ENCODE peak calls at places on chromosomes 7 and 10, in six cellular contexts. E, Z, G, R, B and V are unnamed samples.

GRCh38 chr10:73894245-73894971 is 16.5 kb upstream of the PLAU start:
- DNase-seq in E (no peak), B (no peak), Z (no peak), R (no peak), G (no peak), V (no peak)

GRCh38 chr10:103715430-103715829 is 139.9 kb downstream of the SH3PXD2A start:
- DNase-seq in R (no peak), E (no peak), G (no peak), Z (no peak), B (no peak), V (no peak)

GRCh38 chr7:131633342-131633843 is 77.0 kb upstream of the PODXL start:
- DNase-seq in E (no peak), Z (no peak), R (no peak), G (peak), B (no peak), V (no peak)

GRCh38 chr10:63670291-63670898 is 149.2 kb downstream of the REEP3 start:
- DNase-seq in R (no peak), Z (no peak), G (no peak), E (no peak), B (no peak), V (no peak)

GRCh38 chr10:131902211-131902610 is 1.4 kb downstream of the PPP2R2D start:
- DNase-seq in E (no peak), Z (no peak), R (no peak), G (peak), B (no peak), V (no peak)

GRCh38 chr10:102450374-102451104 is 804 bp downstream of the C10orf95 start:
- DNase-seq in G (peak), R (peak), E (peak), Z (peak), B (peak), V (peak)

GRCh38 chr7:144027974-144028373 is 20.8 kb upstream of the OR2A5 start:
- DNase-seq in G (no peak), R (no peak), E (no peak), B (no peak), Z (no peak), V (no peak)

GRCh38 chr10:74586088-74586585 is 240.3 kb upstream of the KAT6B start:
- DNase-seq in B (no peak), R (peak), E (no peak), G (no peak), Z (no peak), V (no peak)

GRCh38 chr10:34031410-34031809 is 696.9 kb upstream of the NRP1 start:
- DNase-seq in Z (peak), R (no peak), B (no peak), G (no peak), E (peak), V (no peak)

GRCh38 chr10:58282615-58283014 is 13.7 kb downstream of the CISD1 start:
- DNase-seq in Z (no peak), G (no peak), B (no peak), E (no peak), R (no peak), V (no peak)

GRCh38 chr7:57176928-57177635 is 44.8 kb upstream of the ZNF479 start:
- DNase-seq in B (no peak), G (no peak), E (peak), R (no peak), Z (no peak), V (no peak)

GRCh38 chr7:158695726-158696452 is 8.7 kb downstream of the NCAPG2 start:
- DNase-seq in R (peak), B (peak), Z (peak), G (peak), E (no peak), V (no peak)

GRCh38 chr10:45403151-45403550 is 29.1 kb downstream of the ALOX5 start:
- DNase-seq in Z (no peak), R (no peak), E (no peak), B (no peak), G (no peak), V (no peak)

GRCh38 chr10:29925771-29926345 is 133.5 kb downstream of the JCAD start:
- DNase-seq in Z (no peak), E (no peak), B (no peak), R (no peak), G (no peak), V (no peak)

GRCh38 chr10:131077724-131078123 is 233.8 kb downstream of the TCERG1L start:
- DNase-seq in Z (no peak), R (no peak), B (no peak), E (peak), G (no peak), V (no peak)

GRCh38 chr10:33680036-33680435 is 345.6 kb upstream of the NRP1 start:
- DNase-seq in E (no peak), B (no peak), R (no peak), Z (no peak), G (no peak), V (no peak)

GRCh38 chr10:7474388-7474787 is 63.6 kb upstream of the SFMBT2 start:
- DNase-seq in B (no peak), R (peak), Z (peak), E (no peak), G (no peak), V (no peak)

GRCh38 chr7:73567701-73568685 is 10.4 kb downstream of the TBL2 start:
- DNase-seq in G (peak), B (no peak), E (no peak), Z (no peak), R (no peak), V (no peak)

GRCh38 chr7:2830609-2831376 is 13.3 kb downstream of the GNA12 start:
- DNase-seq in E (no peak), Z (no peak), R (no peak), B (no peak), G (no peak), V (no peak)

GRCh38 chr10:43962346-43963191 is 313.9 kb upstream of the ZNF32 start:
- DNase-seq in B (no peak), Z (no peak), G (peak), E (peak), R (no peak), V (no peak)

GRCh38 chr7:158804335-158804734 is 25.0 kb downstream of the ESYT2 start:
- DNase-seq in Z (no peak), G (no peak), E (no peak), B (no peak), R (no peak), V (no peak)

GRCh38 chr10:30058570-30059132 is 735 bp downstream of the JCAD start:
- DNase-seq in G (peak), R (no peak), B (no peak), E (no peak), Z (no peak), V (no peak)

GRCh38 chr7:99270702-99271101 is 1.9 kb upstream of the MYH16 start:
- DNase-seq in E (no peak), B (no peak), Z (no peak), R (no peak), G (no peak), V (no peak)
- TF ChIP-seq CTCF in E (no peak), B (peak), Z (no peak), R (no peak), G (no peak), V (no peak)

DNA sequence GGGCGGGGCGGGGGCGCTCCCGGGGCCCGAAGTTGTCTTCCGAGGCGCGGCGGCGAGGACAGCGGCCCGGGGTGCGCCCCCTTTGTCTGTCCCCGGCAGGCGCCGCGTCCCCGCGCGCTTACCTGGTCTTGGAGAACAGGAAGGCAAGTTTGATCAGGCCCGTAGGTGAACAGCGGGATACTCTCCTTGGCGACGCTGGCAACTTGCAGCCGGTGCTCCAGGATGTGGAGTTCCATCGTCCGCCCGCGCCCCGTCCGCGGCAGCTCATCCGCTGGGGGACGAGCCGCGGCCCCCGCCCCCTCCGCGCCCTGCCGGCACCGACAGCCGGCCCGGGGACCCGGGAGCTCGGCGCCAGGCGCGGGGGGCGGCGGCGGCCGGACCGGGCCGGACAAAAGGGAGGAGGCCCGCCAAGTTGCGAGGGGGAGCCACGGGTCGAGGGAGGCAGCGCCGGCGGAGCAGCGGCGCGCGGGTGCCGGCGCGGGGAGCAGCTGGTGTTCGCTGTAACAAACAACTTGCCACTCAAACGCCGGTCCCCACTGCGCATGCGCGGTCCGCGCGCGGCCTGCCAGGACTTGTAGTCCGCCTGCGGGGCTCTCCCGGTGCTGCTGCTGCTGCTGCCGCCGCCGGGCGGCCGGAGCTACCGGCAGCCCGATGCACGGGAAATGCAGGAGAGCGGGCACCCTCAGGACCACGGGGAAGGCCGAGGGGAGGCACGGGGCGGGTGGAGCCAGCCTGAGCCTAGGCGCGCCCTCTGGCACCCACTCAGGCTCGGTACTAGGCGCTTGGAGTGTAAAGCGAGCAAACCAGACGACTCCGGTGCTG is 35.6 kb upstream of the SPDYE3 start:
- DNase-seq in R (peak), B (peak), G (peak), Z (peak), E (peak), V (peak)
- TF ChIP-seq POLR2A in R (peak), B (peak), G (no peak), Z (no peak), E (no peak), V (no peak)

DNA sequence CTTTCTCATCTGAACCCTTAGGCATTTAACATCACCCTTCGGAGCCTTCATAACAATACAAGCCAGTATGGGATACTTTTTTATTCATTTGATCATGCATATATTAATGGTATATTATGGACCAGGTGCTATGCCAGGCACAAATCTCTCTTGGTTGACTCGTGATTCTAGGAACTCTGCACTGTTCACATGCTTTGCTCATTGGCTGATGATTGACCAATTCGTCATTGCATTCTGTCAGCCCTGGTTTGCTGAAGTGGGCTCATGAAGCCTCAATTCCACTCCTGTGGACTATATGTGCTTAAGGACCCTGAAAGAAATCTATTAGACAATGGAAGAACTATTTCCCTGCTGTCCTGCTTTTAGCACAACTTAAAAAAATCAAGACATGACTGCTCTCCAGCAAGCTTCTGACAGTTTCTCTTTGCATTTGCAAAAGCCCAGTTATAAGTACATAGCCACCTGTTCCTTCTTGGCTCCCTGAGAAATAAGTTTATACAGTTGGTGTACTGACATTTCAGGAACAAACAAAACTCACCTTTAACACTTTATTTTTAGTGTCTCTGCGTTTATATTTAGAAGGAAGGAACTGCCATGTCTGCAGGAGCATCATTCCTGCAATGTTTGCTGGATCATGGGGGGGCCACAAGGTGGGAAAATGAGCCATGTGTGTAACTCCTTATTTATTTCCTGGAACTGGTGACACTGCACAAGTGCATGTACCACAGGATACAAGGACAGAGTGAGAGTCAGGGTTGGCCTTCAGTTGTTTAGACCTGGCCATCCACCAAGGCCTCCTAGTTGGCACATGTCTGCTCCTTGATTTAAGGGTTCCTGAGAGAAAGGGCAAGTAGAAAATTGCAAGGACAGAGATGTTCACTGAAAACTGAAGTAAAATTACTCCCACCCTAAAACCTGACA is 146.0 kb upstream of the NAMPT start:
- DNase-seq in R (no peak), Z (no peak), B (no peak), E (no peak), G (no peak), V (no peak)
- H3K4me3 ChIP-seq in R (no peak), Z (no peak), B (no peak), E (no peak), G (no peak), V (no peak)

GRCh38 chr10:90967865-90968264 is 47.0 kb upstream of the ANKRD1 start:
- DNase-seq in R (no peak), G (no peak), E (no peak), B (no peak), Z (no peak), V (no peak)

GRCh38 chr10:90963331-90963730 is 42.4 kb upstream of the ANKRD1 start:
- DNase-seq in G (no peak), E (no peak), B (no peak), R (no peak), Z (no peak), V (no peak)

GRCh38 chr10:90965720-90966119 is 44.8 kb upstream of the ANKRD1 start:
- DNase-seq in B (no peak), Z (no peak), G (no peak), E (no peak), R (no peak), V (no peak)

GRCh38 chr10:90966146-90966545 is 45.3 kb upstream of the ANKRD1 start:
- DNase-seq in Z (no peak), G (no peak), B (no peak), E (no peak), R (no peak), V (no peak)

DNA sequence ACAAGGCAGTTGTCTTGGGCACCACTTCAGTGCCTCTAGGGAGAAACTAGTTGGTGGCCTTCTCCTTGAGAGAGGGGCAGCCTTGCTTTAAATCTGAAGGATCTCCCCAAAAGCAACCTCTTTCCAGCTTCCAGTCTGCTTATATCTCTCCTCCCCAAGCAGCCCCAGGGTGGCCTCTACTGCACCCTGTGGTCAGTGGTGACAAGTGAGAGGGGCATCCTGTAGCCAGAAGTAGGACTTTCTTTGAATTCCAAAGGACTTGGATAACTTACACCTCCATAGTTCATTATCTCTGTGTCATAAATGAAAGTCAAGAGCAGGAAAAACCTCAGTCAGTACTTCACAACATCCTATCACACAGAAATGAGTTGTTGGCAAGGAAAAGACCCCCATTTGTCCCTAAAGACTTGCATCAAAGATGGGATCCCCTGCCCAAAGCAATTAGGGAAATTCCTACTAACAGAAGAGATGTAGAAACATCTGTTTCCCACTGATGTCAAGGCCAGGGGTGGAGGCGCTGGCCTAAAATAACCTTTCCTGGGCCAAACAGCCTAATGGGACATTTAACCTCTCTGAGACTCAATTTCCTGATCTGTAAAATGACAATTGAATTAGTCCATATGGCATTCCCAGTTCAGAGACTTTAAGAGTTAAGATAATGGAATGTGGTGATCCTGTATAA is 44.0 kb upstream of the ANKRD1 start:
- DNase-seq in G (no peak), E (no peak), R (no peak), Z (no peak), B (no peak), V (no peak)
- TF ChIP-seq CTCF in G (no peak), E (no peak), R (no peak), Z (no peak), B (no peak), V (no peak)

GRCh38 chr7:155297517-155298287 is at the start of gene INSIG1:
- DNase-seq in Z (peak), B (peak), G (peak), R (peak), E (peak), V (peak)
- TF ChIP-seq POLR2A in Z (peak), B (peak), G (peak), R (peak), E (no peak), V (no peak)

GRCh38 chr7:36749282-36749960 is 25.1 kb upstream of the AOAH start:
- DNase-seq in Z (no peak), E (no peak), B (no peak), R (no peak), G (no peak), V (no peak)
- H3K4me3 ChIP-seq in Z (no peak), E (no peak), B (no peak), R (no peak), G (no peak), V (no peak)

GRCh38 chr7:7639847-7640220 is 718 bp upstream of the UMAD1 start:
- DNase-seq in B (no peak), R (peak), G (no peak), E (no peak), Z (peak), V (no peak)

GRCh38 chr7:7642081-7642480 is 1.5 kb downstream of the UMAD1 start:
- DNase-seq in Z (peak), E (no peak), R (no peak), G (no peak), B (no peak), V (no peak)

GRCh38 chr7:7640221-7641128 is at the start of gene UMAD1:
- DNase-seq in B (peak), G (peak), R (peak), E (peak), Z (peak), V (peak)

GRCh38 chr7:7639421-7639820 is 1.1 kb upstream of the UMAD1 start:
- DNase-seq in Z (no peak), R (no peak), G (no peak), B (no peak), E (no peak), V (no peak)

GRCh38 chr7:7641129-7641663 is 644 bp downstream of the UMAD1 start:
- DNase-seq in E (no peak), B (no peak), G (no peak), R (peak), Z (peak), V (no peak)
- TF ChIP-seq CTCF in E (no peak), B (no peak), G (no peak), R (no peak), Z (no peak), V (no peak)

DNA sequence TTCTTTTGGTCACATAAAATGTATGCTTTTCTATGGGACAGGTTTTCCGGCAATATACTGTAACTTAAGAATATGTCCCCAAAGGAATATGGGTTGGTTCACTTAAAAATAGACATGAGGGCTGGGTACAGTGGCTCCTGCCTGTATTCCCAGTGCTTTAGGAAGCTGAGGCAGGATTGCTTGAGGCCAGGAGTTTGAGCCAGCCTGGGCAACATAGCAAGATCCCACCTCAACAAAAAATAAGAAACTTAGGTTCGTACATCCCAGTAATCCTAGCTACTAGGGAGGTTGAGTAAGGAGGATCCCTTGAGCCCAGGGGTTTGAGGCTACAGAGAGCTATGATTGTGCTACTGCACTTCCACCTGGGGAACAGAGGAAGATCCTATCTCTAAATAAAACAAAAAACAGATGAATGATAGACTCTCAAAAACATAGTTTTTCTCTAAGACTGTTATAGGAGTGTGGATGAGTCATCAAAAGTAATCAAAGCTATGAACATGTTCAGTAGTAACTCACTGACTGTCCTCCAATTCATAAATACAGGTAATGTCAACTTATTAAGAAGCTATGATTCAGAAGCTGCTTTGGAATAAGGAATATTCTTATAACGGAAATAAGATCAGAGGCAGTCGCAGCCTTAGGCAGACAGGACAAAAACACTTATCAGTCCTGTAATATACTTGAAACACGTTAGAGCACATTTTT is 2.6 kb upstream of the SEC31B start:
- DNase-seq in B (no peak), G (no peak), E (no peak), Z (no peak), R (no peak), V (no peak)
- TF ChIP-seq POLR2A in B (no peak), G (no peak), E (no peak), Z (no peak), R (no peak), V (no peak)